ENCODE peak calls at places on chromosomes 11 and 22, in five cellular contexts. B is CD8-positive, alpha-beta T cell; D is uterus; N is cardiac muscle cell; R is endodermal cell. Z is an unnamed sample.

GRCh38 chr11:68081691-68082090 is 39.5 kb downstream of the CHKA start:
- DNase-seq in N (no peak), R (no peak), B (no peak), D (no peak), Z (no peak)

GRCh38 chr22:49658902-49659280 is 168.8 kb downstream of the BRD1 start:
- DNase-seq in N (no peak), R (peak; percentile 41), B (no peak), D (no peak), Z (no peak)

GRCh38 chr11:114285599-114285998 is 10.6 kb upstream of the NNMT start:
- DNase-seq in B (no peak), D (no peak), R (peak; percentile 76), N (no peak), Z (no peak)

GRCh38 chr11:79438631-79439429 is 2.0 kb downstream of the TENM4 start:
- DNase-seq in R (peak; percentile 84), N (peak; percentile 34), B (no peak), D (peak; percentile 28), Z (no peak)

GRCh38 chr11:63709336-63709735 is 28.0 kb downstream of the RTN3 start:
- DNase-seq in N (no peak), B (no peak), R (no peak), D (no peak), Z (no peak)

GRCh38 chr22:44665115-44665514 is 36.9 kb upstream of the PRR5 start:
- DNase-seq in D (no peak), B (no peak), N (no peak), R (peak; percentile 49), Z (no peak)

GRCh38 chr11:73991471-73992006 is 8.9 kb upstream of the UCP2 start:
- DNase-seq in N (no peak), D (no peak), R (peak; percentile 36), B (no peak), Z (no peak)

GRCh38 chr11:70200212-70200844 is 2.8 kb upstream of the FADD start:
- DNase-seq in D (no peak), N (no peak), B (no peak), R (no peak), Z (no peak)

GRCh38 chr11:121318848-121319834 is 26.6 kb downstream of the SC5D start:
- DNase-seq in N (peak; percentile 55), D (no peak), B (peak; percentile 30), R (peak; percentile 67), Z (no peak)

GRCh38 chr11:81869337-81870065 is 864.2 kb downstream of the FAM181B start:
- DNase-seq in B (peak; percentile 69), N (no peak), D (no peak), R (no peak), Z (no peak)

GRCh38 chr22:36613958-36614357 is 85.0 kb upstream of the EIF3D start:
- DNase-seq in R (no peak), D (no peak), B (no peak), N (peak; percentile 41), Z (no peak)

GRCh38 chr11:131246589-131247164 is 123.7 kb upstream of the NTM start:
- DNase-seq in B (no peak), R (peak; percentile 91), D (no peak), N (peak; percentile 80), Z (peak; percentile 34)

GRCh38 chr22:45235101-45235777 is 5.5 kb downstream of the KIAA0930 start:
- DNase-seq in N (no peak), R (no peak), D (no peak), B (no peak), Z (no peak)

GRCh38 chr11:44622190-44622650 is 56.8 kb downstream of the CD82 start:
- DNase-seq in R (peak; percentile 45), D (peak; percentile 11), N (no peak), B (peak; percentile 1), Z (peak; percentile 22)

GRCh38 chr22:25228822-25229221 is 9.4 kb downstream of the CRYBB2 start:
- DNase-seq in B (no peak), D (no peak), R (no peak), N (no peak), Z (no peak)

GRCh38 chr11:68213135-68213515 is at the start of gene KMT5B:
- DNase-seq in R (peak; percentile 82), N (peak; percentile 75), D (peak; percentile 70), B (peak; percentile 62), Z (peak; percentile 50)

GRCh38 chr11:46356911-46357482 is 9.7 kb downstream of the DGKZ start:
- DNase-seq in B (no peak), N (no peak), R (no peak), D (no peak), Z (no peak)

GRCh38 chr11:77542296-77542695 is 47.5 kb upstream of the AQP11 start:
- DNase-seq in N (no peak), D (no peak), B (no peak), R (no peak), Z (no peak)

GRCh38 chr22:33076368-33076767 is 18.2 kb upstream of the SYN3 start:
- DNase-seq in R (no peak), N (peak; percentile 79), B (no peak), D (no peak), Z (no peak)

GRCh38 chr11:11022126-11022730 is 164.4 kb upstream of the ZBED5 start:
- DNase-seq in R (no peak), D (no peak), B (peak; percentile 27), N (peak; percentile 28), Z (no peak)

GRCh38 chr11:61616443-61616842 is 35.6 kb upstream of the SYT7 start:
- DNase-seq in R (no peak), D (no peak), B (no peak), N (no peak), Z (no peak)

GRCh38 chr11:14288189-14288935 is 70.6 kb downstream of the RRAS2 start:
- DNase-seq in N (no peak), B (no peak), R (no peak), D (no peak), Z (no peak)

GRCh38 chr11:32081901-32082300 is 9.0 kb upstream of the RCN1 start:
- DNase-seq in D (no peak), N (no peak), B (no peak), R (no peak), Z (no peak)

GRCh38 chr22:20644071-20644642 is 129.8 kb upstream of the SERPIND1 start:
- DNase-seq in R (peak; percentile 39), B (no peak), D (no peak), N (no peak), Z (no peak)

GRCh38 chr11:73175551-73176144 is 33.5 kb upstream of the FCHSD2 start:
- DNase-seq in D (no peak), R (no peak), B (no peak), N (peak; percentile 41), Z (no peak)

GRCh38 chr22:35915477-35916013 is 113.1 kb downstream of the RBFOX2 start:
- DNase-seq in N (no peak), B (no peak), D (no peak), R (no peak), Z (no peak)

GRCh38 chr11:89267660-89268302 is 90.1 kb downstream of the TYR start:
- DNase-seq in D (no peak), R (no peak), B (no peak), N (no peak), Z (no peak)

GRCh38 chr22:49381595-49382450 is 445.9 kb downstream of the BRD1 start:
- DNase-seq in D (no peak), N (no peak), B (no peak), R (peak; percentile 36), Z (peak; percentile 19)

GRCh38 chr11:73176892-73177155 is 34.7 kb upstream of the FCHSD2 start:
- DNase-seq in N (no peak), R (no peak), D (no peak), B (no peak), Z (no peak)

GRCh38 chr22:23037429-23038333 is 32.6 kb upstream of the GNAZ start:
- DNase-seq in R (no peak), B (no peak), D (no peak), N (no peak), Z (no peak)

GRCh38 chr11:103619480-103619879 is 417.0 kb upstream of the DDI1 start:
- DNase-seq in D (no peak), B (no peak), N (peak; percentile 5), R (no peak), Z (no peak)
- TF ChIP-seq CTCF in D (no peak), B (no peak), N (peak; percentile 24), R (peak; percentile 39), Z (no peak)

DNA sequence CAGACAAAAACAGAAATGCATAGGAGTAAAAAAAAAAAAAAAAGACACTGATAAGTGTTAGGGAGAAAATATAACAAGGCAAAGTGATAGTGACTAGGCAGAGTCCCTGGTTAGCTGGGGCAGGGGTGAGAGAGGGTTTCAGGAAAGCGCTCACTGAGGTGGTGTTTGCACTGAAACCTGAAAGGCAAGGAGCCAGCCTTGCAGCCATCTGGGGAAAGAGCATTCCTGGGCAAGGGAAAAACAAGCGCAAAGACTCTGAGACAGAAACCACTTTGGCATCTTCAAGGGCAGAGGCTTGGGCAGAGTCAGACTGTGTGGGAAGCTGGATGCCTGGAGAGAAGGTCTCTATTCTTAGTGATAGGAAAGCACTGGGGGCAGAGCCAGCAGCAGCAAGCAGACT is 14.5 kb downstream of the CLMP start:
- DNase-seq in N (no peak), B (no peak), R (no peak), D (no peak), Z (no peak)
- H3K4me1 ChIP-seq in N (no peaks in the 10 kb centered on the region), B (no peaks in the 10 kb centered on the region), R (peaks cover 8% of the 10 kb centered on the region), D (peaks cover 4% of the 10 kb centered on the region), Z (no peaks in the 10 kb centered on the region)

DNA sequence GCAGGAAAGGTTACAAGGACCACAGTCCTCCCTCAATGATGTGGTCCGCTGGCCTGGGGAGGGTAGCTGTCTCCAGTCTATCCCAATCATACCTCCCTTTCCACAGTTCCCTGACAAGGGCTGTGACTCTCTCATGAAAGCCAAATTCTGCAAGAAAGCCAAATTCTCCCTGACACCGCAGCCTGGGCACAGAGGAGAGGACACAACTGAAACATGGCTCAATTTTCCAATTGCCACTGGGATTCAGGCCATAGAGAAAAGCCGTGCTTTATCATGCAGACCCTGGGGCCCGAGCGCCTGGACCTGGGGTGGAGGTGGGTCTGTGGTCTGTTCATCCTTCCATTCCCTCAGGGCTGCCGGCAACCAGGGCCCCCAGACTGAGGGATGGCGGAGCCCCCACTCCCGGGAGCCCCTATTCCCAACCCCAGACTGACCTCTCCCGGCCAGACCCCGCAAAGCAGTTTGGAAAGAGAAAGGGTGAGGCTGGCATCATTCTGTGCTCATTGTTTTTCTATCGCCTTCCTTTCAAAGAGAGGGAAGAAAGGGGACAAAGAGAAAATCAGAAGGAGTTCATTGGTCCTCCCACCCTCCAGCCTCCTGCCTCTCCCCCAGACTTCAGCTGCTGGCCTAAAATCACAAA is 239.5 kb downstream of the BUD13 start:
- DNase-seq in D (no peak), N (no peak), R (peak; percentile 62), B (no peak), Z (no peak)
- TF ChIP-seq CTCF in D (no peak), N (peak; percentile 3), R (peak; percentile 36), B (no peak), Z (no peak)

GRCh38 chr11:12116425-12117032 is 6.1 kb downstream of the MICAL2 start:
- DNase-seq in N (no peak), D (no peak), R (no peak), B (no peak), Z (no peak)
- H3K4me1 ChIP-seq in N (peaks cover 72% of the 10 kb centered on the region), D (peaks cover 17% of the 10 kb centered on the region), R (peaks cover 15% of the 10 kb centered on the region), B (no peaks in the 10 kb centered on the region), Z (peaks cover 35% of the 10 kb centered on the region)

DNA sequence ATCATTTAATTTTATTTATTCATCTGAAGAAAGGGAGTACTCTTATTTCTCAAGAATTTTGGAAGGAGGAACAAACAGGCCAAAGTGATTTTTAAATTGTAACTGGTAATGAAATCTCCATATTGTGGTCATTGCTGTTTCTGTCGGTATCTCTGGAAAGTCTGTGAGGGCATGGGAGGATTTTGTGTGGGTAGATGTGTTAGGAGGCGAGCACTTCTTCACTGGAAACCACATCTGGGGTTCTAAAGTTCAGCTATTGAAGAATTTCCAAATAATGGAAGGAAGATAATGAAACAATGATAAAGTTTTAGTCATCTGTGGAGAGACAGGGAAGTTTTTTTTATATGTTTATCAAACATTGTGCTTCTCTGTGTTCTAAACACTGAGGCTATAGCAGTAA is 6.6 kb downstream of the TRIM34 start:
- DNase-seq in R (no peak), B (no peak), D (no peak), N (no peak), Z (no peak)
- TF ChIP-seq CTCF in R (no peak), B (no peak), D (no peak), N (no peak), Z (no peak)

Z was measured in lung.